ENCODE peak calls at places on chromosomes 7 and 10, in five cellular contexts. A is kidney epithelial cell, N is upper lobe of right lung, Z is heart left ventricle, J is astrocyte of the spinal cord. H is an unnamed sample.
A peak's percentile ranks its signal among the peaks of the same experiment; 100 is the strongest.

GRCh38 chr7:2830609-2831376 is 13.3 kb downstream of the GNA12 start:
- DNase-seq in A (no peak), N (no peak), Z (no peak), J (no peak), H (no peak)

GRCh38 chr7:157875230-157876179 is 538.7 kb downstream of the DNAJB6 start:
- DNase-seq in A (no peak), N (no peak), Z (no peak), J (no peak), H (no peak)

GRCh38 chr7:55538538-55538937 is 33.8 kb downstream of the VOPP1 start:
- DNase-seq in A (peak; percentile 67), N (no peak), Z (no peak), J (peak; percentile 90), H (peak; percentile 92)

GRCh38 chr7:158543840-158544239 is 43.8 kb downstream of the PTPRN2 start:
- DNase-seq in A (no peak), N (no peak), Z (peak; percentile 14), J (no peak), H (no peak)

GRCh38 chr7:139648941-139649425 is 125.5 kb downstream of the CLEC2L start:
- DNase-seq in A (no peak), N (peak; percentile 70), Z (peak; percentile 55), J (peak; percentile 30), H (no peak)

GRCh38 chr7:33903770-33904679 is 1.3 kb upstream of the BMPER start:
- DNase-seq in A (no peak), N (peak; percentile 67), Z (peak; percentile 37), J (peak; percentile 44), H (peak; percentile 33)

GRCh38 chr7:1377111-1377909 is 82.0 kb downstream of the MICALL2 start:
- DNase-seq in A (no peak), N (no peak), Z (no peak), J (no peak), H (no peak)

GRCh38 chr7:100590077-100590737 is 4.1 kb downstream of the FBXO24 start:
- DNase-seq in A (no peak), N (peak; percentile 52), Z (peak; percentile 76), J (no peak), H (no peak)

GRCh38 chr7:75531359-75531821 is 39.3 kb downstream of the SPDYE5 start:
- DNase-seq in A (no peak), N (peak; percentile 32), Z (no peak), J (no peak), H (no peak)

GRCh38 chr10:109987828-109988227 is 20.0 kb upstream of the ADD3 start:
- DNase-seq in A (no peak), N (no peak), Z (no peak), J (no peak), H (no peak)

GRCh38 chr10:122127943-122128342 is 139.0 kb downstream of the TACC2 start:
- DNase-seq in A (no peak), N (no peak), Z (peak; percentile 73), J (peak; percentile 30), H (no peak)

GRCh38 chr7:116170180-116170579 is 40.2 kb upstream of the TES start:
- DNase-seq in A (no peak), N (no peak), Z (no peak), J (no peak), H (no peak)

GRCh38 chr10:75226055-75226454 is 9.7 kb downstream of the COMTD1 start:
- DNase-seq in A (no peak), N (no peak), Z (no peak), J (no peak), H (no peak)

GRCh38 chr7:18520450-18521235 is 25.1 kb downstream of the HDAC9 start:
- DNase-seq in A (no peak), N (no peak), Z (no peak), J (peak; percentile 78), H (peak; percentile 68)

GRCh38 chr7:30936650-30937245 is 25.1 kb downstream of the AQP1 start:
- DNase-seq in A (no peak), N (no peak), Z (peak; percentile 26), J (no peak), H (no peak)

GRCh38 chr7:87148332-87148955 is 3.8 kb upstream of the DMTF1 start:
- DNase-seq in A (no peak), N (no peak), Z (no peak), J (peak; percentile 36), H (peak; percentile 37)

GRCh38 chr10:104332243-104333036 is 5.8 kb downstream of the ITPRIP start:
- DNase-seq in A (no peak), N (no peak), Z (peak; percentile 57), J (peak; percentile 30), H (no peak)

GRCh38 chr10:12448729-12449391 is 99.5 kb downstream of the CAMK1D start:
- DNase-seq in A (peak; percentile 61), N (no peak), Z (no peak), J (peak; percentile 94), H (peak; percentile 90)

GRCh38 chr7:28142650-28143049 is 37.9 kb downstream of the JAZF1 start:
- DNase-seq in A (no peak), N (no peak), Z (no peak), J (no peak), H (no peak)

GRCh38 chr7:28145931-28146330 is 34.7 kb downstream of the JAZF1 start:
- DNase-seq in A (no peak), N (no peak), Z (no peak), J (no peak), H (no peak)

GRCh38 chr7:28145090-28145626 is 35.4 kb downstream of the JAZF1 start:
- DNase-seq in A (no peak), N (no peak), Z (no peak), J (no peak), H (no peak)

GRCh38 chr7:28140964-28141363 is 39.6 kb downstream of the JAZF1 start:
- DNase-seq in A (no peak), N (no peak), Z (no peak), J (no peak), H (no peak)

DNA sequence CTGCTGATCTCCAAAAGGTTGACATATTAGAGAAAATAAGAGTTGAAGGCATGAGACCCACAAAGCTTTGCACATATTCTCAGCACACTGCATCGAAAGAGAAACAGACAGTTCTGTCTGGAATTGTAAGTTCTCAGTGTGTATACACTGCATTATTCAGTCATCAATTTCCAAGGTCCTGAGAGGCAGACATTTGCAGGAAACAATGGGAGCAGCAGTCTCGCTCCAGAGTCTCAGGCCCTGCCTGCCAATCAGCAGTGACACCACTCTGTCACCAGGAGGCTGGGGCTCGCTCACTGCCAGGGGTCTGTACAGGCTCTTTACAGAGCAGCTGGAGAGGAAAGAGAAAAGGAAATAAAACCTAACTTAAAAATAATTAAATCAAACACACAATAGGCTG is 36.3 kb downstream of the JAZF1 start:
- DNase-seq in A (no peak), N (no peak), Z (no peak), J (no peak), H (no peak)
- TF ChIP-seq CTCF in A (no peak), N (no peak), Z (no peak), J (no peak), H (peak; percentile 30)

GRCh38 chr7:99395616-99396327 is 12.6 kb downstream of the PDAP1 start:
- DNase-seq in A (no peak), N (no peak), Z (no peak), J (no peak), H (no peak)
- TF ChIP-seq CTCF in A (no peak), N (no peak), Z (no peak), J (no peak), H (no peak)

GRCh38 chr10:98748298-98748697 is 301.6 kb upstream of the HPS1 start:
- DNase-seq in A (peak; percentile 1), N (no peak), Z (no peak), J (peak; percentile 1), H (peak; percentile 45)

GRCh38 chr10:98745645-98746044 is 298.9 kb upstream of the HPS1 start:
- DNase-seq in A (no peak), N (no peak), Z (no peak), J (no peak), H (no peak)
- TF ChIP-seq CTCF in A (no peak), N (no peak), Z (no peak), J (no peak), H (peak; percentile 14)

GRCh38 chr10:71889388-71889987 is 38.4 kb upstream of the PSAP start:
- DNase-seq in A (no peak), N (no peak), Z (no peak), J (no peak), H (no peak)

GRCh38 chr10:71888248-71888622 is 37.2 kb upstream of the PSAP start:
- DNase-seq in A (no peak), N (no peak), Z (no peak), J (no peak), H (no peak)

GRCh38 chr10:71887767-71888166 is 36.7 kb upstream of the PSAP start:
- DNase-seq in A (no peak), N (no peak), Z (no peak), J (no peak), H (no peak)

GRCh38 chr10:71891437-71891836 is 40.4 kb upstream of the PSAP start:
- DNase-seq in A (no peak), N (no peak), Z (no peak), J (no peak), H (no peak)

GRCh38 chr10:71888623-71889387 is 37.8 kb upstream of the PSAP start:
- DNase-seq in A (peak; percentile 71), N (peak; percentile 94), Z (peak; percentile 87), J (peak; percentile 73), H (peak; percentile 59)
- TF ChIP-seq CTCF in A (peak; percentile 2), N (no peak), Z (no peak), J (peak; percentile 7), H (peak; percentile 34)

GRCh38 chr10:114876602-114877300 is 55.2 kb downstream of the FHIP2A start:
- DNase-seq in A (no peak), N (peak; percentile 79), Z (peak; percentile 57), J (peak; percentile 50), H (peak; percentile 52)
- TF ChIP-seq CTCF in A (peak; percentile 93), N (peak; percentile 63), Z (peak; percentile 55), J (peak; percentile 89), H (peak; percentile 85)

GRCh38 chr10:133397938-133398337 is 4.0 kb downstream of the MTG1 start:
- DNase-seq in A (no peak), N (no peak), Z (no peak), J (no peak), H (no peak)

GRCh38 chr10:133394064-133394663 is at the start of gene MTG1:
- DNase-seq in A (peak; percentile 61), N (peak; percentile 98), Z (peak; percentile 96), J (peak; percentile 90), H (peak; percentile 85)

GRCh38 chr10:133393401-133394063 is 425 bp upstream of the MTG1 start:
- DNase-seq in A (no peak), N (peak; percentile 52), Z (no peak), J (no peak), H (no peak)

GRCh38 chr10:133394801-133395221 is 854 bp downstream of the MTG1 start:
- DNase-seq in A (no peak), N (peak; percentile 61), Z (no peak), J (no peak), H (no peak)

GRCh38 chr10:133396035-133396624 is 2.2 kb downstream of the MTG1 start:
- DNase-seq in A (no peak), N (peak; percentile 44), Z (no peak), J (no peak), H (no peak)
- TF ChIP-seq CTCF in A (no peak), N (no peak), Z (no peak), J (no peak), H (no peak)

H was measured in HFFc6.